ENCODE peak calls at places on chromosome 11, in four cellular contexts. F, Q, D and I are unnamed samples. For H3K27me3, the result is how much of the 10 kb centered on the place peaks cover.

GRCh38 chr11:127042445-127042844 is 41.9 kb upstream of the KIRREL3 start:
- DNase-seq in F (no peak), Q (no peak), D (no peak), I (no peak)

GRCh38 chr11:61122761-61123160 is 20.5 kb downstream of the CD5 start:
- DNase-seq in F (no peak), Q (no peak), D (no peak), I (no peak)

GRCh38 chr11:112122206-112122605 is 35.5 kb downstream of the SDHD start:
- DNase-seq in F (no peak), Q (no peak), D (no peak), I (no peak)

GRCh38 chr11:58285483-58286040 is 17.5 kb upstream of the OR10W1 start:
- DNase-seq in F (no peak), Q (no peak), D (no peak), I (no peak)

GRCh38 chr11:75811485-75811884 is 3.5 kb upstream of the UVRAG start:
- DNase-seq in F (no peak), Q (no peak), D (no peak), I (no peak)

GRCh38 chr11:2101171-2101675 is 38.0 kb downstream of the IGF2 start:
- DNase-seq in F (no peak), Q (peak), D (no peak), I (no peak)

GRCh38 chr11:134505125-134505524 is 93.1 kb upstream of the B3GAT1 start:
- DNase-seq in F (no peak), Q (no peak), D (no peak), I (no peak)

GRCh38 chr11:3231851-3232744 is at the start of gene MRGPRE:
- DNase-seq in F (no peak), Q (peak), D (no peak), I (no peak)

GRCh38 chr11:122637538-122637937 is 18.0 kb upstream of the UBASH3B start:
- DNase-seq in F (no peak), Q (no peak), D (peak), I (no peak)

GRCh38 chr11:114153224-114153623 is 93.7 kb downstream of the ZBTB16 start:
- DNase-seq in F (no peak), Q (no peak), D (no peak), I (no peak)

GRCh38 chr11:116217006-116217405 is 555.8 kb downstream of the BUD13 start:
- DNase-seq in F (peak), Q (peak), D (no peak), I (no peak)

GRCh38 chr11:59582006-59582405 is 33.6 kb downstream of the OSBP start:
- DNase-seq in F (no peak), Q (no peak), D (no peak), I (no peak)

GRCh38 chr11:27718346-27718852 is 18.1 kb upstream of the BDNF start:
- DNase-seq in F (peak), Q (no peak), D (no peak), I (no peak)

GRCh38 chr11:86592659-86593451 is 79.6 kb downstream of the ME3 start:
- DNase-seq in F (peak), Q (no peak), D (peak), I (peak)

GRCh38 chr11:32034149-32034548 is 56.7 kb upstream of the RCN1 start:
- DNase-seq in F (no peak), Q (no peak), D (no peak), I (no peak)

GRCh38 chr11:40306938-40307548 is 1152.4 kb downstream of the LRRC4C start:
- DNase-seq in F (no peak), Q (no peak), D (no peak), I (no peak)

GRCh38 chr11:67523556-67524479 is 572 bp upstream of the CABP2 start:
- DNase-seq in F (peak), Q (no peak), D (no peak), I (no peak)

GRCh38 chr11:64263947-64264317 is 12.6 kb downstream of the PLCB3 start:
- DNase-seq in F (no peak), Q (no peak), D (no peak), I (no peak)
- H3K27me3 ChIP-seq in F (under half), Q (under half), D (under half), I (under half)

DNA sequence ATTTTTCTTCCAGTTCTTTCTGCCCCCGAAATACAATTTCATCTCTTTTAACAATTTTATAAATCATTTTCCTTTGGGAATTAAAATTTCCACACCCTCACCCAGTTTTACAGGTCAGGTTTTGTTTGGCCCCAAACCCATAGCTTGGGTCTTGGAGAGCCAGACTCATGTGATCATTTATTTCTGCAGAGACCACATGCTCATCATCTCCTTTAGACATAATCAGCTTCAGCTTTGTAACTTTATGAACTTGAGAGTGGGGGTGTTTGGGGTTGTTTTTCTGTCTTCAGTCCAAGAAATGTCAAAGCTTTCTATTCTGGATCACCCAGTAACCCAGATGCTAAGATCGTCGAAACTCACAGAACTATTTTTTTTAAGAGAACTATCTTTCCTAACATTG is 70.9 kb downstream of the DBX1 start:
- DNase-seq in F (no peak), Q (no peak), D (no peak), I (no peak)
- H3K27me3 ChIP-seq in F (under half), Q (under half), D (under half), I (under half)

GRCh38 chr11:125180413-125181305 is 16.1 kb downstream of the PKNOX2 start:
- DNase-seq in F (no peak), Q (no peak), D (no peak), I (no peak)

GRCh38 chr11:125182522-125182921 is 18.0 kb downstream of the PKNOX2 start:
- DNase-seq in F (no peak), Q (no peak), D (no peak), I (no peak)

GRCh38 chr11:125179895-125180294 is 15.3 kb downstream of the PKNOX2 start:
- DNase-seq in F (no peak), Q (no peak), D (no peak), I (no peak)

GRCh38 chr11:125179346-125179745 is 14.8 kb downstream of the PKNOX2 start:
- DNase-seq in F (no peak), Q (no peak), D (no peak), I (no peak)

DNA sequence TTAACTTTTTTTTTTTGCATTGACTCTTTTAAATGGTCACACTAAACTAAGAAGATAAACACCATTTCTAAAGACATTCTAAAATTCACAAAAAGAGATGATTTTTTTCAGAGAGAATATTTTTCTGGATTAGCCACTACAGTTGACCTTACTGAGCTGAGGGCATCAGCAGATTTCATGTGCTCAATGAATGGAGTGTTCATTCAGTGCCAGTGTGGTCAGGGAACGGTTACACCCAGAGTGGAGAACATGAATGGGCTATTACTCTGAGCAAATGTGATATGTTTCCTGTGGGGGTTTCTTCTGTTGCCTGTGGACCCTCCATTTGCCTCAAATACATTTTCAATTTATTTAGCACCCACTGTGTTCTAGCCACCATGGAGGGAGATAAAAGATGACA is 19.1 kb downstream of the PKNOX2 start:
- DNase-seq in F (no peak), Q (no peak), D (no peak), I (no peak)
- H3K27me3 ChIP-seq in F (under half), Q (under half), D (under half), I (under half)

GRCh38 chr11:120027546-120028180 is 110.2 kb downstream of the TRIM29 start:
- DNase-seq in F (no peak), Q (no peak), D (no peak), I (no peak)
- H3K27me3 ChIP-seq in F (under half), Q (under half), D (under half), I (under half)

DNA sequence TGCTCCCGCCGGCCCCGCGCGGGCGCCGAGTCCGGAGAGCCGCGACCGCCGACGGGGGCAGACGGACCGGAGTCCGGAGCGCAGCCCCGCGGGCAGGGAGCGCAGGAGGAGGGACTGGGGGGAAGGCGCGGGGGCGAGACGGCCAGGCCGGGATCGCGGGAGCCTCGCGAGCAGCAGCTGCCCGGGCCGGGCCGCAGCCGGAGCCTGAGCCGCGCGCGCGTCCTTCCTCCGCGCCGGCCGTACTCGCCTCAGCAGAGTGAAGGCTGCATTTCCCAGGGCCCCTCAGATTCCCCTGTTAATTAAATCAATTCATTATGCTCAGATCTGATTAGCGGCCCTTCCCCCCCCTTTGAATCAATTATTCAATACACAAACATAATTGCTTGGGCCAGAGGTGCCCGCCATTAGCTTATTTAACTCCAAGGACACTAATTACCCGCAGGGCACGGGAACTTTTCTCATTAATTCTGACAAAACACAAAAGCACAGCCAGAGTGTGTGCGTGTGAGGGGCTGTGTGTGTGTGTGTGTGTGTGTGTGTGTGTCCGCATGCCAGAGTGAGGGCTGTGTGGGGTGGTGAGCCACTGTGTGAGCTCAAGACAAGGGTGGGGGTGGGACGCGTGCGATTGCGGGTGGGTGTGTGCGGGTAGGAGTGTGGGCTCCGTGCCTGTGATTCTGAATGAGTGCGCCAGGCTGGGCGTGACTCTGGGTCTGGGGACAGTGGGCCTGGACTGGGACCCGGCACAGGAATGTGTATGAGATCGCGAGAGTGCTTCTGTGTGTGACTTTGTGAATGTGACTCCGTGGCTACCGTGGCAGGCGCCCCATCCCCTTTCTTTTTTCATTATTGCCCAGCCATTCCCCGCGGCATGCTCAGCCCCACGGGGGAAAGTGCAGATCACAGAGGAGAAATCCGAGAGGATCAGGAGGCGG is 5.1 kb upstream of the LMO1 start:
- DNase-seq in F (no peak), Q (peak), D (no peak), I (no peak)
- H3K27me3 ChIP-seq in F (half or more), Q (half or more), D (under half), I (under half)

GRCh38 chr11:65695459-65696241 is 16.4 kb upstream of the KAT5 start:
- DNase-seq in F (peak), Q (no peak), D (no peak), I (no peak)
- H3K27me3 ChIP-seq in F (under half), Q (under half), D (under half), I (under half)